ENCODE peak calls at places on chromosomes 1 and 21, in ten cellular contexts. One of them, this sample, is unnamed. For H3K4me1, the result is how much of the 10 kb centered on the place peaks cover.

GRCh38 chr1:43372172-43372571 is 4.4 kb upstream of the ELOVL1 start:
- DNase-seq in PC-9: peak
- DNase-seq in IMR-90: peak
- DNase-seq in left ventricle myocardium inferior: no peak
- DNase-seq in aorta: no peak
- DNase-seq in spleen: no peak
- DNase-seq in HCT116: peak
- DNase-seq in pancreas: no peak
- DNase-seq in right lobe of liver: no peak
- DNase-seq in adrenal gland: no peak
- DNase-seq in this sample: no peak

GRCh38 chr1:150798509-150798908 is 9.6 kb downstream of the CTSK start:
- DNase-seq in PC-9: no peak
- DNase-seq in IMR-90: peak
- DNase-seq in left ventricle myocardium inferior: no peak
- DNase-seq in aorta: no peak
- DNase-seq in spleen: no peak
- DNase-seq in HCT116: no peak
- DNase-seq in pancreas: no peak
- DNase-seq in right lobe of liver: no peak
- DNase-seq in adrenal gland: no peak
- DNase-seq in this sample: no peak

GRCh38 chr1:230011333-230012092 is 55.5 kb upstream of the GALNT2 start:
- DNase-seq in PC-9: no peak
- DNase-seq in IMR-90: no peak
- DNase-seq in left ventricle myocardium inferior: no peak
- DNase-seq in aorta: no peak
- DNase-seq in spleen: no peak
- DNase-seq in HCT116: no peak
- DNase-seq in pancreas: no peak
- DNase-seq in right lobe of liver: peak
- DNase-seq in adrenal gland: no peak
- DNase-seq in this sample: no peak

GRCh38 chr1:29975036-29975694 is 738.8 kb downstream of the PTPRU start:
- DNase-seq in PC-9: no peak
- DNase-seq in IMR-90: peak
- DNase-seq in left ventricle myocardium inferior: no peak
- DNase-seq in aorta: no peak
- DNase-seq in spleen: no peak
- DNase-seq in HCT116: no peak
- DNase-seq in pancreas: no peak
- DNase-seq in right lobe of liver: no peak
- DNase-seq in adrenal gland: no peak
- DNase-seq in this sample: peak

GRCh38 chr1:119308806-119309205 is 59.8 kb upstream of the HAO2 start:
- DNase-seq in PC-9: no peak
- DNase-seq in IMR-90: no peak
- DNase-seq in left ventricle myocardium inferior: no peak
- DNase-seq in aorta: no peak
- DNase-seq in spleen: no peak
- DNase-seq in HCT116: no peak
- DNase-seq in pancreas: no peak
- DNase-seq in right lobe of liver: no peak
- DNase-seq in adrenal gland: no peak
- DNase-seq in this sample: no peak

GRCh38 chr1:83905315-83905907 is 93.5 kb downstream of the TTLL7 start:
- DNase-seq in PC-9: no peak
- DNase-seq in IMR-90: peak
- DNase-seq in left ventricle myocardium inferior: no peak
- DNase-seq in aorta: no peak
- DNase-seq in spleen: no peak
- DNase-seq in HCT116: no peak
- DNase-seq in pancreas: no peak
- DNase-seq in right lobe of liver: no peak
- DNase-seq in adrenal gland: no peak
- DNase-seq in this sample: no peak

GRCh38 chr1:3930696-3931309 is 30.7 kb upstream of the C1orf174 start:
- DNase-seq in PC-9: no peak
- DNase-seq in IMR-90: no peak
- DNase-seq in left ventricle myocardium inferior: no peak
- DNase-seq in aorta: no peak
- DNase-seq in spleen: no peak
- DNase-seq in HCT116: no peak
- DNase-seq in pancreas: no peak
- DNase-seq in right lobe of liver: no peak
- DNase-seq in adrenal gland: no peak
- DNase-seq in this sample: no peak

GRCh38 chr1:57235782-57236181 is 188.1 kb downstream of the DAB1 start:
- DNase-seq in PC-9: no peak
- DNase-seq in IMR-90: no peak
- DNase-seq in left ventricle myocardium inferior: no peak
- DNase-seq in aorta: no peak
- DNase-seq in spleen: no peak
- DNase-seq in HCT116: no peak
- DNase-seq in pancreas: no peak
- DNase-seq in right lobe of liver: peak
- DNase-seq in adrenal gland: no peak
- DNase-seq in this sample: no peak

GRCh38 chr1:111624382-111624781 is 4.8 kb downstream of the RAP1A start:
- DNase-seq in PC-9: no peak
- DNase-seq in IMR-90: no peak
- DNase-seq in left ventricle myocardium inferior: no peak
- DNase-seq in aorta: no peak
- DNase-seq in spleen: no peak
- DNase-seq in HCT116: no peak
- DNase-seq in pancreas: no peak
- DNase-seq in right lobe of liver: no peak
- DNase-seq in adrenal gland: no peak
- DNase-seq in this sample: no peak

GRCh38 chr1:109793089-109793485 is 29.4 kb upstream of the EPS8L3 start:
- DNase-seq in PC-9: no peak
- DNase-seq in IMR-90: no peak
- DNase-seq in left ventricle myocardium inferior: no peak
- DNase-seq in aorta: no peak
- DNase-seq in spleen: no peak
- DNase-seq in HCT116: no peak
- DNase-seq in pancreas: no peak
- DNase-seq in right lobe of liver: peak
- DNase-seq in adrenal gland: no peak
- DNase-seq in this sample: no peak

GRCh38 chr21:29335720-29336119 is 37.0 kb downstream of the BACH1 start:
- DNase-seq in PC-9: no peak
- DNase-seq in IMR-90: peak
- DNase-seq in left ventricle myocardium inferior: no peak
- DNase-seq in aorta: no peak
- DNase-seq in spleen: no peak
- DNase-seq in HCT116: no peak
- DNase-seq in pancreas: no peak
- DNase-seq in right lobe of liver: no peak
- DNase-seq in adrenal gland: no peak
- DNase-seq in this sample: no peak

GRCh38 chr21:29343517-29343916 is 44.8 kb downstream of the BACH1 start:
- DNase-seq in PC-9: no peak
- DNase-seq in IMR-90: peak
- DNase-seq in left ventricle myocardium inferior: no peak
- DNase-seq in aorta: no peak
- DNase-seq in spleen: no peak
- DNase-seq in HCT116: no peak
- DNase-seq in pancreas: peak
- DNase-seq in right lobe of liver: no peak
- DNase-seq in adrenal gland: no peak
- DNase-seq in this sample: no peak

GRCh38 chr21:29342394-29342957 is 43.8 kb downstream of the BACH1 start:
- DNase-seq in PC-9: peak
- DNase-seq in IMR-90: peak
- DNase-seq in left ventricle myocardium inferior: peak
- DNase-seq in aorta: peak
- DNase-seq in spleen: no peak
- DNase-seq in HCT116: no peak
- DNase-seq in pancreas: peak
- DNase-seq in right lobe of liver: peak
- DNase-seq in adrenal gland: no peak
- DNase-seq in this sample: no peak

GRCh38 chr21:29338256-29338655 is 39.5 kb downstream of the BACH1 start:
- DNase-seq in PC-9: no peak
- DNase-seq in IMR-90: no peak
- DNase-seq in left ventricle myocardium inferior: no peak
- DNase-seq in aorta: no peak
- DNase-seq in spleen: no peak
- DNase-seq in HCT116: no peak
- DNase-seq in pancreas: no peak
- DNase-seq in right lobe of liver: no peak
- DNase-seq in adrenal gland: peak
- DNase-seq in this sample: no peak

GRCh38 chr21:29340228-29340627 is 41.5 kb downstream of the BACH1 start:
- DNase-seq in PC-9: no peak
- DNase-seq in IMR-90: peak
- DNase-seq in left ventricle myocardium inferior: no peak
- DNase-seq in aorta: no peak
- DNase-seq in spleen: no peak
- DNase-seq in HCT116: no peak
- DNase-seq in pancreas: no peak
- DNase-seq in right lobe of liver: no peak
- DNase-seq in adrenal gland: no peak
- DNase-seq in this sample: no peak
- H3K4me1 ChIP-seq in PC-9: under half
- H3K4me1 ChIP-seq in IMR-90: under half
- H3K4me1 ChIP-seq in left ventricle myocardium inferior: under half
- H3K4me1 ChIP-seq in aorta: under half
- H3K4me1 ChIP-seq in spleen: under half
- H3K4me1 ChIP-seq in HCT116: under half
- H3K4me1 ChIP-seq in pancreas: under half
- H3K4me1 ChIP-seq in right lobe of liver: under half
- H3K4me1 ChIP-seq in adrenal gland: under half
- H3K4me1 ChIP-seq in this sample: under half

GRCh38 chr1:117534995-117535467 is 70.8 kb upstream of the TENT5C start:
- DNase-seq in PC-9: peak
- DNase-seq in IMR-90: peak
- DNase-seq in left ventricle myocardium inferior: no peak
- DNase-seq in aorta: no peak
- DNase-seq in spleen: peak
- DNase-seq in HCT116: peak
- DNase-seq in pancreas: peak
- DNase-seq in right lobe of liver: no peak
- DNase-seq in adrenal gland: peak
- DNase-seq in this sample: peak
- H3K4me3 ChIP-seq in PC-9: no peak
- H3K4me3 ChIP-seq in IMR-90: no peak
- H3K4me3 ChIP-seq in left ventricle myocardium inferior: no peak
- H3K4me3 ChIP-seq in aorta: no peak
- H3K4me3 ChIP-seq in spleen: no peak
- H3K4me3 ChIP-seq in HCT116: no peak
- H3K4me3 ChIP-seq in pancreas: no peak
- H3K4me3 ChIP-seq in right lobe of liver: no peak
- H3K4me3 ChIP-seq in adrenal gland: no peak
- H3K4me3 ChIP-seq in this sample: no peak

GRCh38 chr1:96992871-96993270 is 271.3 kb downstream of the PTBP2 start:
- DNase-seq in PC-9: no peak
- DNase-seq in IMR-90: peak
- DNase-seq in left ventricle myocardium inferior: no peak
- DNase-seq in aorta: no peak
- DNase-seq in spleen: no peak
- DNase-seq in HCT116: no peak
- DNase-seq in pancreas: no peak
- DNase-seq in right lobe of liver: no peak
- DNase-seq in adrenal gland: no peak
- DNase-seq in this sample: no peak

GRCh38 chr1:96991261-96991660 is 269.7 kb downstream of the PTBP2 start:
- DNase-seq in PC-9: no peak
- DNase-seq in IMR-90: no peak
- DNase-seq in left ventricle myocardium inferior: no peak
- DNase-seq in aorta: no peak
- DNase-seq in spleen: no peak
- DNase-seq in HCT116: no peak
- DNase-seq in pancreas: no peak
- DNase-seq in right lobe of liver: no peak
- DNase-seq in adrenal gland: no peak
- DNase-seq in this sample: no peak

GRCh38 chr1:96983866-96984265 is 262.3 kb downstream of the PTBP2 start:
- DNase-seq in PC-9: peak
- DNase-seq in IMR-90: no peak
- DNase-seq in left ventricle myocardium inferior: no peak
- DNase-seq in aorta: no peak
- DNase-seq in spleen: no peak
- DNase-seq in HCT116: no peak
- DNase-seq in pancreas: no peak
- DNase-seq in right lobe of liver: no peak
- DNase-seq in adrenal gland: no peak
- DNase-seq in this sample: no peak

DNA sequence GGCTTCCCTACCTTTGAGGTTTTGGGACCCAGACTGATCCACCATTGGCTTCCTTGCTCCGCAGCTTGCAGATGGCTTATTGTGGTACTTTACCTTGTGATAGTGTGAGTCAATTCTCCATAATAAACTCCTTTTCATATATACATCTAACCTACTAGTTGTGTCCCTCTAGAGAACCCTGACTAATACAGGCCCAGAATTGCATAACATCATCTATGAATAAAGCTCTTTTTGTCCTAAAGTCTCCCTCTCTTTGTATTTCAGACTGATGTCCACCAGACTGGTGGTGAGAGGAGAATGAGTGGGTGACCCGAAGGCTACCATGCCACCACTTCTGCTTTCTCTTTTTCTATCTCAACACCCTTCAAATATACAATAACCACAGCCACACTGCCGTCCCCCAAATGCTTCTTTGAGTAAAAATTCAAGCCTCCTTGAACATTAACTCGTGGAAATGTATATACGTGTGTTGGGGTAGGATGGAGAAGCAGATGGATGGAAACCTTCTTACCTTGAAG is 265.7 kb downstream of the PTBP2 start:
- DNase-seq in PC-9: no peak
- DNase-seq in IMR-90: peak
- DNase-seq in left ventricle myocardium inferior: no peak
- DNase-seq in aorta: no peak
- DNase-seq in spleen: no peak
- DNase-seq in HCT116: no peak
- DNase-seq in pancreas: no peak
- DNase-seq in right lobe of liver: no peak
- DNase-seq in adrenal gland: no peak
- DNase-seq in this sample: no peak
- H3K4me1 ChIP-seq in PC-9: under half
- H3K4me1 ChIP-seq in IMR-90: under half
- H3K4me1 ChIP-seq in left ventricle myocardium inferior: under half
- H3K4me1 ChIP-seq in aorta: under half
- H3K4me1 ChIP-seq in spleen: under half
- H3K4me1 ChIP-seq in HCT116: under half
- H3K4me1 ChIP-seq in pancreas: under half
- H3K4me1 ChIP-seq in right lobe of liver: under half
- H3K4me1 ChIP-seq in adrenal gland: under half
- H3K4me1 ChIP-seq in this sample: under half

GRCh38 chr1:146039844-146040194 is 18.3 kb upstream of the HJV start:
- DNase-seq in PC-9: no peak
- DNase-seq in IMR-90: no peak
- DNase-seq in left ventricle myocardium inferior: no peak
- DNase-seq in aorta: no peak
- DNase-seq in spleen: no peak
- DNase-seq in HCT116: no peak
- DNase-seq in pancreas: no peak
- DNase-seq in right lobe of liver: no peak
- DNase-seq in adrenal gland: no peak
- DNase-seq in this sample: no peak
- H3K4me3 ChIP-seq in PC-9: peak
- H3K4me3 ChIP-seq in IMR-90: no peak
- H3K4me3 ChIP-seq in left ventricle myocardium inferior: peak
- H3K4me3 ChIP-seq in aorta: no peak
- H3K4me3 ChIP-seq in spleen: no peak
- H3K4me3 ChIP-seq in HCT116: peak
- H3K4me3 ChIP-seq in pancreas: no peak
- H3K4me3 ChIP-seq in right lobe of liver: peak
- H3K4me3 ChIP-seq in adrenal gland: no peak
- H3K4me3 ChIP-seq in this sample: no peak